ENCODE peak calls at places on chromosomes 2 and 18, in four cellular contexts. One of them, this sample, is unnamed.

GRCh38 chr2:231933916-231934401 is 7.8 kb upstream of the NPPC start:
- DNase-seq in NCI-H524: peak
- DNase-seq in A172: no peak
- DNase-seq in colonic mucosa: no peak
- DNase-seq in this sample: no peak

GRCh38 chr2:84894131-84894586 is 11.3 kb upstream of the TMSB10 start:
- DNase-seq in NCI-H524: peak
- DNase-seq in A172: no peak
- DNase-seq in colonic mucosa: no peak
- DNase-seq in this sample: peak

GRCh38 chr2:66601624-66602023 is 166.7 kb downstream of the MEIS1 start:
- DNase-seq in NCI-H524: no peak
- DNase-seq in A172: no peak
- DNase-seq in colonic mucosa: no peak
- DNase-seq in this sample: no peak

GRCh38 chr2:29063646-29064372 is 10.5 kb downstream of the PCARE start:
- DNase-seq in NCI-H524: no peak
- DNase-seq in A172: no peak
- DNase-seq in colonic mucosa: no peak
- DNase-seq in this sample: no peak

GRCh38 chr2:47354013-47354816 is 48.7 kb upstream of the MSH2 start:
- DNase-seq in NCI-H524: no peak
- DNase-seq in A172: peak
- DNase-seq in colonic mucosa: peak
- DNase-seq in this sample: no peak

GRCh38 chr2:106124787-106125549 is 69.1 kb downstream of the UXS1 start:
- DNase-seq in NCI-H524: no peak
- DNase-seq in A172: no peak
- DNase-seq in colonic mucosa: no peak
- DNase-seq in this sample: no peak

GRCh38 chr2:27427863-27428212 is 593 bp upstream of the NRBP1 start:
- DNase-seq in NCI-H524: no peak
- DNase-seq in A172: peak
- DNase-seq in colonic mucosa: no peak
- DNase-seq in this sample: no peak

GRCh38 chr2:236853558-236853957 is 232.1 kb upstream of the COPS8 start:
- DNase-seq in NCI-H524: no peak
- DNase-seq in A172: no peak
- DNase-seq in colonic mucosa: no peak
- DNase-seq in this sample: no peak

GRCh38 chr18:49915352-49915751 is 102.0 kb upstream of the ACAA2 start:
- DNase-seq in NCI-H524: no peak
- DNase-seq in A172: no peak
- DNase-seq in colonic mucosa: no peak
- DNase-seq in this sample: no peak

GRCh38 chr18:22194151-22194598 is 24.8 kb downstream of the GATA6 start:
- DNase-seq in NCI-H524: no peak
- DNase-seq in A172: no peak
- DNase-seq in colonic mucosa: peak
- DNase-seq in this sample: no peak

GRCh38 chr2:20676353-20677215 is 9.6 kb downstream of the GDF7 start:
- DNase-seq in NCI-H524: no peak
- DNase-seq in A172: no peak
- DNase-seq in colonic mucosa: no peak
- DNase-seq in this sample: peak

GRCh38 chr2:38432827-38433606 is 55.9 kb upstream of the ATL2 start:
- DNase-seq in NCI-H524: no peak
- DNase-seq in A172: no peak
- DNase-seq in colonic mucosa: no peak
- DNase-seq in this sample: peak

GRCh38 chr2:74364533-74365505 is 15.3 kb downstream of the DCTN1 start:
- DNase-seq in NCI-H524: no peak
- DNase-seq in A172: no peak
- DNase-seq in colonic mucosa: no peak
- DNase-seq in this sample: no peak

GRCh38 chr2:215031330-215031729 is 107.1 kb downstream of the ABCA12 start:
- DNase-seq in NCI-H524: no peak
- DNase-seq in A172: no peak
- DNase-seq in colonic mucosa: no peak
- DNase-seq in this sample: no peak

GRCh38 chr2:219230201-219230540 is 565 bp downstream of the ANKZF1 start:
- DNase-seq in NCI-H524: peak
- DNase-seq in A172: peak
- DNase-seq in colonic mucosa: peak
- DNase-seq in this sample: peak

GRCh38 chr2:201957091-201957490 is 76.6 kb upstream of the FZD7 start:
- DNase-seq in NCI-H524: no peak
- DNase-seq in A172: no peak
- DNase-seq in colonic mucosa: no peak
- DNase-seq in this sample: no peak

GRCh38 chr18:49608366-49608747 is 46.5 kb downstream of the LIPG start:
- DNase-seq in NCI-H524: peak
- DNase-seq in A172: no peak
- DNase-seq in colonic mucosa: no peak
- DNase-seq in this sample: peak

GRCh38 chr2:12803616-12804015 is 86.9 kb downstream of the TRIB2 start:
- DNase-seq in NCI-H524: no peak
- DNase-seq in A172: no peak
- DNase-seq in colonic mucosa: no peak
- DNase-seq in this sample: no peak

GRCh38 chr18:7520200-7520780 is 46.8 kb upstream of the PTPRM start:
- DNase-seq in NCI-H524: no peak
- DNase-seq in A172: no peak
- DNase-seq in colonic mucosa: no peak
- DNase-seq in this sample: no peak

GRCh38 chr2:49241506-49241905 is 87.2 kb upstream of the FSHR start:
- DNase-seq in NCI-H524: no peak
- DNase-seq in A172: no peak
- DNase-seq in colonic mucosa: no peak
- DNase-seq in this sample: no peak

GRCh38 chr2:177172034-177172880 is 40.3 kb upstream of the HNRNPA3 start:
- DNase-seq in NCI-H524: no peak
- DNase-seq in A172: peak
- DNase-seq in colonic mucosa: no peak
- DNase-seq in this sample: no peak

GRCh38 chr2:50178050-50178449 is 853.9 kb downstream of the NRXN1 start:
- DNase-seq in NCI-H524: no peak
- DNase-seq in A172: no peak
- DNase-seq in colonic mucosa: no peak
- DNase-seq in this sample: no peak

GRCh38 chr2:56260415-56260814 is 76.6 kb downstream of the CCDC85A start:
- DNase-seq in NCI-H524: no peak
- DNase-seq in A172: no peak
- DNase-seq in colonic mucosa: no peak
- DNase-seq in this sample: no peak

GRCh38 chr18:75656035-75656434 is 228.5 kb upstream of the SMIM21 start:
- DNase-seq in NCI-H524: no peak
- DNase-seq in A172: no peak
- DNase-seq in colonic mucosa: no peak
- DNase-seq in this sample: no peak

GRCh38 chr18:79870369-79871025 is 72.8 kb downstream of the KCNG2 start:
- DNase-seq in NCI-H524: peak
- DNase-seq in A172: no peak
- DNase-seq in colonic mucosa: no peak
- DNase-seq in this sample: no peak

GRCh38 chr2:1625281-1626001 is 118.9 kb downstream of the PXDN start:
- DNase-seq in NCI-H524: no peak
- DNase-seq in A172: peak
- DNase-seq in colonic mucosa: no peak
- DNase-seq in this sample: peak

GRCh38 chr18:3898866-3899613 is 449.1 kb downstream of the TGIF1 start:
- DNase-seq in NCI-H524: peak
- DNase-seq in A172: no peak
- DNase-seq in colonic mucosa: no peak
- DNase-seq in this sample: no peak

GRCh38 chr2:40169430-40169829 is 282.5 kb downstream of the SLC8A1 start:
- DNase-seq in NCI-H524: no peak
- DNase-seq in A172: no peak
- DNase-seq in colonic mucosa: no peak
- DNase-seq in this sample: no peak

GRCh38 chr2:141392517-141393213 is 738.2 kb downstream of the LRP1B start:
- DNase-seq in NCI-H524: peak
- DNase-seq in A172: peak
- DNase-seq in colonic mucosa: no peak
- DNase-seq in this sample: no peak

GRCh38 chr2:129345540-129345939 is 633.9 kb upstream of the RAB6C start:
- DNase-seq in NCI-H524: no peak
- DNase-seq in A172: no peak
- DNase-seq in colonic mucosa: no peak
- DNase-seq in this sample: no peak

GRCh38 chr2:149860276-149860921 is 272.8 kb upstream of the MMADHC start:
- DNase-seq in NCI-H524: no peak
- DNase-seq in A172: peak
- DNase-seq in colonic mucosa: peak
- DNase-seq in this sample: no peak

GRCh38 chr2:107414376-107414775 is 412.3 kb upstream of the RGPD4 start:
- DNase-seq in NCI-H524: no peak
- DNase-seq in A172: peak
- DNase-seq in colonic mucosa: no peak
- DNase-seq in this sample: no peak

GRCh38 chr2:101012706-101013181 is 10.7 kb downstream of the RPL31 start:
- DNase-seq in NCI-H524: peak
- DNase-seq in A172: peak
- DNase-seq in colonic mucosa: peak
- DNase-seq in this sample: no peak